ENCODE peak calls at places on chromosomes 16 and 17, in six cellular contexts. Z, L, C, Q, B and R are unnamed samples. For H3K9me3, the result is how much of the 10 kb centered on the place peaks cover.

GRCh38 chr16:19098173-19098572 is 15.6 kb upstream of the ITPRIPL2 start:
- DNase-seq in B (no peak), Z (no peak), Q (no peak), L (no peak), C (no peak), R (no peak)

GRCh38 chr17:27804113-27804512 is 3.8 kb upstream of the NOS2 start:
- DNase-seq in C (no peak), L (no peak), Z (no peak), Q (no peak), B (no peak), R (no peak)

GRCh38 chr16:88274847-88275246 is 107.9 kb upstream of the ZNF469 start:
- DNase-seq in Q (peak), B (no peak), Z (no peak), L (peak), C (peak), R (no peak)

GRCh38 chr17:29760771-29761682 is 138.3 kb upstream of the CORO6 start:
- DNase-seq in Z (peak), B (peak), C (peak), L (peak), Q (peak), R (peak)

GRCh38 chr17:28760987-28761562 is 17.3 kb downstream of the TRAF4 start:
- DNase-seq in Z (peak), B (no peak), Q (peak), L (peak), C (peak), R (no peak)

GRCh38 chr17:37255434-37255833 is 120.4 kb upstream of the C17orf78 start:
- DNase-seq in C (no peak), L (no peak), Z (no peak), Q (no peak), B (no peak), R (no peak)

GRCh38 chr17:81471804-81472456 is 40.7 kb downstream of the ACTG1 start:
- DNase-seq in C (no peak), Z (peak), B (no peak), Q (no peak), L (peak), R (peak)

GRCh38 chr16:52068447-52069074 is 478.4 kb downstream of the TOX3 start:
- DNase-seq in Z (peak), L (no peak), C (peak), Q (no peak), B (no peak), R (no peak)

GRCh38 chr17:77802811-77803220 is 155.7 kb upstream of the TNRC6C start:
- DNase-seq in L (peak), C (peak), B (no peak), Q (no peak), Z (no peak), R (no peak)

GRCh38 chr16:70271696-70272095 is 17.6 kb downstream of the AARS1 start:
- DNase-seq in C (no peak), B (no peak), Q (no peak), L (no peak), Z (no peak), R (no peak)

GRCh38 chr17:66777689-66778225 is 57.2 kb upstream of the CACNG5 start:
- DNase-seq in C (peak), Q (peak), L (no peak), Z (no peak), B (no peak), R (no peak)

GRCh38 chr17:42891539-42892152 is 9.0 kb upstream of the G6PC1 start:
- DNase-seq in C (peak), Z (peak), L (peak), Q (no peak), B (no peak), R (peak)

GRCh38 chr16:27230562-27230991 is 27.3 kb downstream of the KDM8 start:
- DNase-seq in Q (no peak), C (no peak), L (no peak), B (peak), Z (peak), R (no peak)

GRCh38 chr16:50204426-50205108 is 51.5 kb downstream of the TENT4B start:
- DNase-seq in C (no peak), Q (no peak), B (no peak), L (no peak), Z (no peak), R (no peak)

GRCh38 chr17:65588194-65588808 is 26.9 kb upstream of the AXIN2 start:
- DNase-seq in C (no peak), B (no peak), Q (peak), Z (peak), L (no peak), R (no peak)

GRCh38 chr16:55021595-55022475 is 91.2 kb downstream of the IRX5 start:
- DNase-seq in Z (peak), B (no peak), L (no peak), Q (no peak), C (no peak), R (no peak)

GRCh38 chr17:16027708-16028584 is 28.3 kb downstream of the TTC19 start:
- DNase-seq in Q (no peak), B (no peak), Z (no peak), L (no peak), C (peak), R (no peak)

GRCh38 chr16:68356919-68357286 is 46.1 kb downstream of the PRMT7 start:
- DNase-seq in Z (no peak), C (no peak), L (no peak), B (no peak), Q (no peak), R (no peak)

GRCh38 chr16:2231016-2231931 is 5.0 kb upstream of the DNASE1L2 start:
- DNase-seq in B (no peak), Z (no peak), C (no peak), Q (no peak), L (no peak), R (no peak)

DNA sequence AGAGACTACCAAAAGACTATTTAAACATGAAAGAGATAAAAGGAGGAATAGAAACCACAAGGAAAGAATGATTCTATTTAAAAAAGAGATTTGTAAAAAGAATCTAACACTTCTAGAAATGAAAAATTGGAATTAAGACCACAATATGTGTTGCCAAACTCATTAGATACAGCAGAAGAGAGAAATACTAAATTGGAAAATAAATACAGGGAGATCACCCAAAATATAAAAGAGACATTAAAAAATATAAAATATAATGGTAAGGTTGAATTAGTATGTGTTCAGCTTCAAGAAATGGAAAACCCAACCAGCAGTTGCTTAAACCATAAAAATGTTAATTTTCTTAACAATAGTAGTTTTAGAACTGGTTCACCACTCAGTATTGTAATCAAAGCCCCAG is 160.4 kb downstream of the LGALS9B start:
- DNase-seq in B (no peak), Z (no peak), Q (no peak), C (no peak), L (no peak), R (no peak)
- H3K9me3 ChIP-seq in B (under half), Z (under half), Q (under half), C (under half), L (under half), R (under half)

DNA sequence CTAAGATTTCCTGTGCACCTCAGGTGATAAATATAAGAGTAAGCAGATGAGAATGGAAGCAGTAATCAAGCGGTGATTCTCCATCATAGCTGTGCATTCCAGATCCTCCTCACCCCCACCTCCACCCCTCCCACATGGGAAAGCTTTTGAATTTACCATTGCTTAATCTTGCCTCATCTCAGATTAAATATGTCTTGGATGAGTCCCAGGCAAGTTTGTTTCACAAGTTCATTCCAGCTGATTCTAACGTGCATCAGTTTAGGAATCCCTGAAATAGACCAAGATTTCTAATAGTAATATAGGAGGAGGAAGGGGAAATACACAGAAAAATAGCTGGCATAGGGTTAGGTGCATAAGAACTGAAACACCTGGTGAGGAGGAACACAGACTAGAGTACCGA is 396.2 kb upstream of the KIF2B start:
- DNase-seq in C (no peak), L (no peak), B (no peak), Q (no peak), Z (no peak), R (no peak)
- H3K9me3 ChIP-seq in C (under half), L (under half), B (under half), Q (under half), Z (under half), R (under half)

DNA sequence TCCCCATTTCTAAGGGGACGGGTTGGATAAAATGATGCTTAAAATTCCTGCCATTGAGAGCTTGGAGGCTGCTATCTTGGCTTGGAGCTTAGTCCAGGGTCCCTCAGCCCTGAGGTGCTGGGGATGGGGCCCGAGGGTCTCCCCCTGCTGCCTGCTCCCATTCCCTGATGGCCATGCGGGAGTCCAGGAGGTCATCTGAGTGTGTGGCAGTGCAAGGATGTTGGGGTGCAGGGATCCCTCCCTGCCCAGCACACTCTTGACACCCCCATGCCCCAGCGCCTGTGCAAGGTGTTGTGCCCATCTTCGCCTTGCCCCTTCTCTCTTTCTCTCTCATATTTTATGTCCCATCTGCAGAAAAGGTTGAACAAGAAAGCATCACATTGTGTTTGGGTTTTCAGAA is 90.4 kb downstream of the IRF8 start:
- DNase-seq in L (no peak), Q (no peak), C (no peak), B (no peak), Z (no peak), R (no peak)
- H3K9me3 ChIP-seq in L (under half), Q (under half), C (under half), B (under half), Z (under half), R (under half)

GRCh38 chr17:5182597-5183409 is 8.9 kb downstream of the ZNF594 start:
- DNase-seq in C (no peak), Q (no peak), B (no peak), L (no peak), Z (no peak), R (no peak)
- H3K9me3 ChIP-seq in C (half or more), Q (half or more), B (half or more), L (half or more), Z (half or more), R (half or more)

GRCh38 chr16:35747658-35748455 is 2288.4 kb downstream of the TP53TG3F start:
- DNase-seq in C (no peak), Q (no peak), Z (no peak), B (no peak), L (no peak), R (no peak)

GRCh38 chr16:35750157-35750689 is 2290.8 kb downstream of the TP53TG3F start:
- DNase-seq in Q (no peak), C (no peak), L (no peak), Z (no peak), B (no peak), R (no peak)

GRCh38 chr16:35750701-35751104 is 2291.3 kb downstream of the TP53TG3F start:
- DNase-seq in L (peak), B (no peak), Z (no peak), C (no peak), Q (no peak), R (no peak)

GRCh38 chr16:35748621-35749252 is 2289.3 kb downstream of the TP53TG3F start:
- DNase-seq in L (no peak), C (no peak), B (no peak), Z (no peak), Q (no peak), R (no peak)

GRCh38 chr16:35749253-35750141 is 2290.1 kb downstream of the TP53TG3F start:
- DNase-seq in Q (no peak), L (no peak), C (no peak), B (no peak), Z (no peak), R (no peak)
- H3K9me3 ChIP-seq in Q (under half), L (under half), C (half or more), B (under half), Z (under half), R (under half)

GRCh38 chr16:79347176-79347715 is 253.3 kb downstream of the MAF start:
- DNase-seq in C (no peak), B (no peak), Z (no peak), L (no peak), Q (no peak), R (no peak)
- H3K9me3 ChIP-seq in C (under half), B (under half), Z (under half), L (under half), Q (under half), R (under half)

GRCh38 chr17:34709108-34709779 is 129.9 kb downstream of the TMEM132E start:
- DNase-seq in C (no peak), L (no peak), Q (no peak), B (no peak), Z (no peak), R (no peak)

GRCh38 chr17:34706029-34706428 is 126.6 kb downstream of the TMEM132E start:
- DNase-seq in C (peak), B (no peak), L (no peak), Z (no peak), Q (no peak), R (no peak)

DNA sequence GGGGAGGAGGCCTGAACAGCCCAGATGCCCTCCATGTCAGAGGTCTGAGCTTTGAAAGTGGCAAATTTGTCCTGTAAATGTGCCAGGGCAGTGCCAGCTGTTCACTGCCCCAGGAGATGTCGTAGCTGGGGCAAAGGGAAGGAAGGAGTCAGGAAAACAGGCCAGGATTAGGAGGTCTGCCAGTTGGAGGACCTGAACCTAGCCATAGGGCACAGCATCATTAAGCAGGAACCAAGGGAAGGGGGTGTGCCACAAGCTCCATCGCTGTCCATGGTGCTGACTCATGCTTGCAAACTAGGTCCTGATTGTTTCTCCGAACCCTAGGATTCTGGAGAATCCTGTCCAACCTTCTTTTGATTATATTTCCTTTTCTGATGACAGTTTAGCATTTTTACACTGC is 124.2 kb downstream of the TMEM132E start:
- DNase-seq in Q (no peak), Z (no peak), C (peak), L (no peak), B (no peak), R (no peak)
- H3K9me3 ChIP-seq in Q (under half), Z (under half), C (under half), L (under half), B (under half), R (under half)

GRCh38 chr16:35562919-35563318 is 2103.5 kb downstream of the TP53TG3F start:
- DNase-seq in B (no peak), C (no peak), Z (no peak), Q (no peak), L (no peak), R (no peak)

GRCh38 chr16:35564148-35564547 is 2104.7 kb downstream of the TP53TG3F start:
- DNase-seq in Z (no peak), Q (no peak), L (no peak), C (no peak), B (no peak), R (no peak)

GRCh38 chr16:35564889-35565288 is 2105.5 kb downstream of the TP53TG3F start:
- DNase-seq in L (no peak), B (no peak), Q (no peak), C (no peak), Z (no peak), R (no peak)

GRCh38 chr16:35562471-35562870 is 2103.1 kb downstream of the TP53TG3F start:
- DNase-seq in B (no peak), L (no peak), Q (no peak), C (no peak), Z (no peak), R (no peak)

GRCh38 chr16:35565626-35566025 is 2106.2 kb downstream of the TP53TG3F start:
- DNase-seq in Z (no peak), C (no peak), B (no peak), Q (no peak), L (no peak), R (no peak)
- H3K9me3 ChIP-seq in Z (under half), C (under half), B (under half), Q (under half), L (under half), R (under half)

DNA sequence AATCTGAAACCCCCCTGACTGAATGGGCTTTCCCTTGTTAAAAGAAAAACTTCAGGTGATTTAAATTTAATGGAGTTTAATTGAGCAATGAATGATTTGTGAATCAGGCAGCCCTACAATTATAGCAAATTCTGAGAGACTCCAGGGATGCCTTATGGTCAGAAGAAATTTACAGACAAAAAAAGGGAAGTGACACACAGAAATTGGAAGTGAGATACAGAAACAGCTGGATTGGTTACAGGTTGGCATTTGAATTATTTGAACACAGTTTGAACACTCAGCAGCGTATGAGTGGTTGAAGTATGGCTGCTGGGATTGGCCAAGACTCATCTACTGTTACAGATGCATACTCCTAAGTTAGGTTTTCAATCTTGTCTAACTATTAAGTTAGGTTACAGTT is 19.0 kb upstream of the CPHXL start:
- DNase-seq in L (no peak), Q (no peak), C (no peak), B (no peak), Z (no peak), R (no peak)
- H3K9me3 ChIP-seq in L (under half), Q (under half), C (under half), B (under half), Z (under half), R (under half)

GRCh38 chr16:35146031-35146710 is 1686.8 kb downstream of the TP53TG3F start:
- DNase-seq in Z (no peak), Q (no peak), B (no peak), C (no peak), L (no peak), R (no peak)
- H3K9me3 ChIP-seq in Z (under half), Q (under half), B (under half), C (under half), L (under half), R (under half)